ENCODE peak calls at places on chromosomes 5 and 9, in five cellular contexts. R is HepG2, Z is stomach, F is K562, P is HCT116. L is an unnamed sample. For H3K4me1, the result is how much of the 10 kb centered on the place peaks cover.

GRCh38 chr5:117463836-117464235 is 889.2 kb upstream of the SEMA6A start:
- DNase-seq in Z (no peak), F (no peak), R (no peak), P (no peak), L (no peak)

GRCh38 chr5:6773342-6774035 is 60.3 kb downstream of the TENT4A start:
- DNase-seq in P (no peak), R (no peak), F (no peak), Z (no peak), L (no peak)

GRCh38 chr9:116733010-116733641 is 46.0 kb downstream of the TRIM32 start:
- DNase-seq in F (no peak), Z (no peak), P (no peak), R (no peak), L (no peak)

GRCh38 chr9:37297592-37297991 is 124.9 kb upstream of the GRHPR start:
- DNase-seq in R (no peak), P (no peak), F (no peak), Z (no peak), L (no peak)

GRCh38 chr5:82100303-82101077 is 128.7 kb downstream of the ATG10 start:
- DNase-seq in F (no peak), P (no peak), Z (no peak), R (no peak), L (no peak)

GRCh38 chr5:124546643-124547042 is 199.8 kb downstream of the ZNF608 start:
- DNase-seq in Z (no peak), P (no peak), F (no peak), R (no peak), L (no peak)

GRCh38 chr5:65142007-65142406 is 339.7 kb downstream of the ADAMTS6 start:
- DNase-seq in F (no peak), R (no peak), P (no peak), Z (no peak), L (no peak)

GRCh38 chr9:103397868-103398600 is 402.9 kb downstream of the CYLC2 start:
- DNase-seq in Z (peak), R (peak), P (peak), F (peak), L (peak)

GRCh38 chr5:81420039-81420667 is 26.2 kb upstream of the ACOT12 start:
- DNase-seq in Z (no peak), F (no peak), R (no peak), P (peak), L (no peak)

GRCh38 chr9:105147095-105147871 is 97.2 kb upstream of the SLC44A1 start:
- DNase-seq in Z (no peak), P (no peak), R (no peak), F (no peak), L (no peak)

GRCh38 chr5:8060235-8061139 is 191.5 kb downstream of the MTRR start:
- DNase-seq in Z (no peak), R (no peak), P (no peak), F (no peak), L (no peak)

GRCh38 chr5:32690153-32690552 is 21.0 kb upstream of the NPR3 start:
- DNase-seq in F (no peak), P (no peak), Z (no peak), R (peak), L (no peak)

GRCh38 chr9:101463397-101463796 is 27.8 kb upstream of the ALDOB start:
- DNase-seq in P (no peak), Z (no peak), F (no peak), R (no peak), L (no peak)

GRCh38 chr5:39599721-39600431 is 175.1 kb upstream of the DAB2 start:
- DNase-seq in Z (no peak), F (peak), P (peak), R (no peak), L (no peak)

GRCh38 chr5:98839469-98840383 is 66.3 kb downstream of the RGMB start:
- DNase-seq in P (no peak), R (peak), F (no peak), Z (no peak), L (no peak)

GRCh38 chr5:118561971-118562370 is 426.4 kb downstream of the DTWD2 start:
- DNase-seq in R (no peak), F (no peak), Z (no peak), P (no peak), L (no peak)

GRCh38 chr9:19113964-19114679 is 11.4 kb upstream of the HAUS6 start:
- DNase-seq in R (no peak), P (no peak), Z (no peak), F (no peak), L (no peak)

GRCh38 chr9:112890106-112891081 is at the start of gene SLC46A2:
- DNase-seq in Z (peak), P (no peak), R (no peak), F (no peak), L (no peak)

GRCh38 chr5:83077662-83078261 is 415 bp downstream of the XRCC4 start:
- DNase-seq in Z (no peak), R (peak), F (peak), P (no peak), L (no peak)

GRCh38 chr5:151020304-151021031 is at the start of gene GPX3:
- DNase-seq in R (peak), Z (peak), P (no peak), F (no peak), L (peak)

GRCh38 chr9:89022071-89022721 is 30.9 kb downstream of the S1PR3 start:
- DNase-seq in F (no peak), P (no peak), Z (peak), R (no peak), L (peak)

GRCh38 chr9:27528886-27529315 is 713 bp downstream of the MOB3B start:
- DNase-seq in P (no peak), Z (peak), F (peak), R (no peak), L (peak)

GRCh38 chr5:61489574-61489973 is 157.5 kb downstream of the ZSWIM6 start:
- DNase-seq in R (no peak), F (no peak), Z (no peak), P (no peak), L (no peak)

GRCh38 chr9:72524820-72525539 is 3.6 kb downstream of the TMC1 start:
- DNase-seq in F (no peak), P (peak), R (no peak), Z (peak), L (peak)

GRCh38 chr5:104977530-104977929 is 1414.9 kb upstream of the NUDT12 start:
- DNase-seq in R (peak), F (no peak), P (no peak), Z (no peak), L (no peak)

GRCh38 chr9:115104908-115105307 is 13.0 kb downstream of the TNC start:
- DNase-seq in F (no peak), R (no peak), P (no peak), Z (no peak), L (no peak)

GRCh38 chr9:136942881-136943230 is 1.7 kb downstream of the FBXW5 start:
- DNase-seq in P (no peak), Z (no peak), F (no peak), R (no peak), L (no peak)

DNA sequence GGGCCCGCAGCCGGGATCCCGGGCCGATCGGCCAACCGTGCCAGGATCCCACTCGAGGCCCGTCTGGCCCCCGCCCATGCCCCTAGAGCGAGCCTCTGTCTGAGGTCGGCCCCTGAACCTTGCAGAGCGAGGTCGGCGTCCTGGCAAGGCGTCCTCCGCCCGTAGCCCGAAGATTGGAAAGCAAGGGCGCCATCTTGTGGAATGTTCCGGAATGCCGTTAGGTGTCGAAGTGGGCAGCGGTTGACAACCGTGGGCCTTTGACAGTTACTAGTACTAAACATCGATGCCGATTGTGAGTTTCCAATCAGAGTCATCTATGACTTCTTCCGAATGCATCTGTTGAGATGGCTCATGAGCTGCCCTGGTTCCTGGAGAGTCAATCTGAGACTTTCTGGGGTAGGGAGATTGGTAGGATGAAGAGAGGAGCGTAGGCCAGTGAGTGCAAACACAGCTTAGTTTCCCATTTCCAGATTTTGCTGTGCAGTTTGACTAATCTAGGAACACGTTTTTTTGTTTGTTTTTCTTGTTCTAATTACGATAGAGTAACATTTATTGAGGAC is 921 bp upstream of the PLK2 start:
- DNase-seq in R (peak), F (peak), P (peak), Z (peak), L (peak)
- TF ChIP-seq POLR2AphosphoS5 in R (no peak), F (no peak), P (no peak), Z (peak), L (peak)

GRCh38 chr5:126975791-126976190 is 54.6 kb downstream of the MARCHF3 start:
- DNase-seq in P (no peak), Z (no peak), R (no peak), F (no peak), L (no peak)
- H3K4me1 ChIP-seq in P (under half), Z (under half), R (under half), F (half or more), L (under half)

DNA sequence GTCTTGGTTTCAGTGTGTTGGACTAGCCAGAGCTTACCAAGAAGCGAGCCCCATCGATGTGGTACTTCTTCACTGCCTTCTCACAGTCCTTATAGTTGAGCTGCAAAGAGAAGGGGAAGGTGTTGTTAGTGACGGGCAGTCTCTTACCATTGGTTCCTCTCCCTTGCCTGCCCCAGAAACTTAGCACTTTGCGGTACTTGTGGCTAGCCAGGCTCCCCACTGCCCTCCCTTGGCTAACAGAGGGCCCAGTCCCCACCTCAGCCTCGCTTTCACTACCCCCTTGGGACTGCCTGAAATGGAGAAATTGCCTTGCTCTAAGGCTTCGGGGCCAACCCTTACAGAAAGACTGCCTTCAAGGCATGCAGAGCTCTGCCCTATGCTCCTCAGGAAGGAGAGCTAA is 4.3 kb downstream of the LCP2 start:
- DNase-seq in R (no peak), F (no peak), Z (no peak), P (no peak), L (no peak)
- TF ChIP-seq POLR2AphosphoS5 in R (no peak), F (no peak), Z (no peak), P (no peak), L (no peak)

GRCh38 chr5:111743993-111744392 is 13.0 kb downstream of the NREP start:
- DNase-seq in F (no peak), Z (no peak), P (no peak), R (no peak), L (no peak)

GRCh38 chr5:111744455-111744854 is 12.5 kb downstream of the NREP start:
- DNase-seq in F (no peak), R (no peak), P (no peak), Z (no peak), L (no peak)

GRCh38 chr5:111742595-111742994 is 14.4 kb downstream of the NREP start:
- DNase-seq in P (no peak), F (no peak), Z (no peak), R (peak), L (no peak)

GRCh38 chr5:111742166-111742565 is 14.8 kb downstream of the NREP start:
- DNase-seq in R (no peak), P (no peak), Z (no peak), F (no peak), L (no peak)

DNA sequence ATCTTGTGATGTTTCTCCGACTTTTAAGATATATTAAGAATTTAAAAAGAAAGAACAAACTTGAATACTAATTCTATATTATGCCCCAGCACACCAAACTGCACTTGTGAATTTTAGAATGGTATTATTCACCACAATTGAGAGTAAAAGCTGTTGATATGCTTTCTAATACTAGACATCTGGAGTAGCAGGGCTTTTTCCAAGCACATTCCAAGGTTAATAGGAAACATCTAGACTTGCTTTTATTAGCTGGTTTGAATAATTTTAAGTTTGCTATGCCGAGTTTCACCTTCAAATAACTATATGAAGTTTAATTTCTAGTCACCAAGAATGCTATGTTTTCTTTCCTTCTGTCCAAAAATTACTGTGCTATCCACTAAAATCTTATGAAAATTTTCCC is 13.5 kb downstream of the NREP start:
- DNase-seq in F (no peak), R (no peak), P (no peak), Z (no peak), L (no peak)
- H3K4me1 ChIP-seq in F (under half), R (half or more), P (under half), Z (under half), L (under half)

DNA sequence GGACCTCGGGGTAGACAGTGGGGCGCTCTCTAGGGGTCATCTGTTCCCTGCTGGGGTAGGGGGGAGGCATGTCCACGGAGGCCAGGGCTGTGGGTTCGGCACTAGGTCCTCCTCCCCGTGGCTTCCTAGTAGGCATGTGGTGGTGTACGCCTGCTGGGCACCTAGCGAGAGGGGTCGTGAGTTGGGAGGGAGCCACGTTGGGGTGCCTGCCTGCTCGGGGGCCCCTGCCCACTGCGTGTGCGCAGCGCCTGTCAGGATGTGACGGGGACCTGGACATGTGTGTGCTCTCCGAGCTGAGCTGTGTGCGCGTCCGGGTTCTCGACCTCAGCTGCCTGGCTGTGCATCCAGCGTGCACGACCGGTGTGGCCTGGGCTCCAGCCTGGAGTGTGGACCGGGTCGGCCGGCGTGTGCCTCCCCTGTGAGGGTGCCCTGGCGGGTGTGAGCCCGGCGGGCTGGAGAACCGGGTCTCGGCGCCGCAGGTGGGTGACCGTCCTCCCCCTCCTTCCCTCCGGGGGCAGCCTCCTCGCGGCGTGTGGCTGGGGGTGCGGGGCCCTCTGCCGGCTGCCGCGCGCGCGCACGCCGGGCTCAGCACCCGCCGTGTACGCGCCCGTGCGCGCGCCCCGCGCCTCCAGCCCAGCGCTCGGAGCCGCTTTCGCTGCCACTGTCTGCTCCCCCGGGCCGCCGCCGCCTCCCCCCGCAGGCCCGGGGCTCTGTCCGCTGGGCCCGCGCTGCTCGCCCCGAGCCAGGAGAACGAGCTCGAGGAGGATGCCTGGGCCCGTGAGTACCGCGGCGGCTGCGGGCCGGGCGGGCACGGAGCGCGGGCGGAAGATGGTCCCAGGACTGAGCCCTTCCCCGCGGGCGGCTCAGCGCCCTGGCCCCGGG is at the start of gene PRR7:
- DNase-seq in Z (peak), R (no peak), P (no peak), F (peak), L (peak)
- TF ChIP-seq POLR2AphosphoS5 in Z (no peak), R (no peak), P (peak), F (no peak), L (no peak)

GRCh38 chr9:4196886-4197285 is 103.0 kb downstream of the GLIS3 start:
- DNase-seq in R (no peak), Z (no peak), F (no peak), P (no peak), L (no peak)
- H3K4me1 ChIP-seq in R (under half), Z (under half), F (under half), P (under half), L (under half)

GRCh38 chr5:177479774-177480173 is 6.3 kb upstream of the DBN1 start:
- DNase-seq in F (no peak), Z (no peak), R (no peak), P (no peak), L (no peak)
- TF ChIP-seq POLR2AphosphoS5 in F (no peak), Z (no peak), R (no peak), P (no peak), L (no peak)

DNA sequence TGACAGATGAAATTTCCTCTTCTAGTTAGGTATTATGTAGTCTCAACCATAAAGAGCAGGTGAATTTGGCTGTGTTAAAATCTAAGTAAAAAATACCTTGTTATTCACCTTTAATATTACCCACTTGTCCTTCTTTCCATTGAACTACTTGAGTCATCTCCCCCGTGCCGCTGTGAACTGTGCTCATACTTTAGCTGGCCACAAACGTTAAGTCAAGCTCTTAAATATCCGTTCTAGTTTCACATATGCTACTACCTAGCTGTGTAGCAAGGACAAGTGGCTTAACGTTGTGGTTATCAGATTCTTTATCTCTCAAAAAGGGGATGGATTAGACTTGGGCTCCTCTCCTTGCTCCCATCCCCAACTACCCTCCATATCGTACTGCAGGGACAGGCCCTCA is 110.4 kb downstream of the EFNA5 start:
- DNase-seq in Z (no peak), F (no peak), R (no peak), P (no peak), L (no peak)
- H3K4me1 ChIP-seq in Z (under half), F (under half), R (under half), P (under half), L (under half)

L was measured in prostate gland.